ENCODE peak calls at places on chromosome 3, in four cellular contexts. H is fibroblast of the aortic adventitia, W is HS-5, B is NCI-H510A treated with DMSO at 0.1 percent for 48 hours. I is an unnamed sample.

GRCh38 chr3:161081675-161082462 is 23.3 kb downstream of the B3GALNT1 start:
- DNase-seq in W (no peak), H (peak), B (no peak), I (no peak)

GRCh38 chr3:128804017-128804816 is 75.2 kb upstream of the ACAD9 start:
- DNase-seq in H (peak), W (no peak), B (no peak), I (no peak)

GRCh38 chr3:163490119-163490518 is 1588.2 kb downstream of the SI start:
- DNase-seq in W (peak), B (no peak), H (no peak), I (no peak)

GRCh38 chr3:52606373-52607085 is 70.1 kb downstream of the UQCC5 start:
- DNase-seq in H (peak), W (peak), B (peak), I (peak)

GRCh38 chr3:99866167-99866810 is 48.6 kb downstream of the CMSS1 start:
- DNase-seq in W (no peak), B (no peak), H (peak), I (no peak)

GRCh38 chr3:131174752-131175151 is 148.1 kb downstream of the NEK11 start:
- DNase-seq in H (no peak), W (no peak), B (peak), I (no peak)

GRCh38 chr3:176873261-176873660 is 324.0 kb downstream of the TBL1XR1 start:
- DNase-seq in H (no peak), W (no peak), B (no peak), I (no peak)

GRCh38 chr3:70180664-70181063 is 131.8 kb downstream of the MDFIC2 start:
- DNase-seq in H (no peak), W (no peak), B (no peak), I (no peak)

GRCh38 chr3:46709147-46709654 is 8.0 kb downstream of the TMIE start:
- DNase-seq in W (no peak), B (no peak), H (no peak), I (no peak)

GRCh38 chr3:171753025-171753472 is 57.2 kb downstream of the PLD1 start:
- DNase-seq in W (no peak), B (no peak), H (peak), I (no peak)

GRCh38 chr3:127008236-127008635 is 25.3 kb downstream of the PLXNA1 start:
- DNase-seq in H (no peak), B (no peak), W (no peak), I (no peak)

GRCh38 chr3:36700537-36701248 is 63.7 kb downstream of the DCLK3 start:
- DNase-seq in H (peak), B (peak), W (peak), I (peak)

GRCh38 chr3:123111640-123112039 is 44.8 kb downstream of the PDIA5 start:
- DNase-seq in W (no peak), H (no peak), B (no peak), I (no peak)

GRCh38 chr3:47000198-47000815 is 20.8 kb downstream of the NBEAL2 start:
- DNase-seq in W (no peak), H (no peak), B (no peak), I (no peak)

GRCh38 chr3:112489674-112490479 is 9.4 kb downstream of the BTLA start:
- DNase-seq in W (no peak), H (no peak), B (no peak), I (no peak)

GRCh38 chr3:171809513-171810277 is 588 bp downstream of the PLD1 start:
- DNase-seq in W (no peak), B (peak), H (peak), I (no peak)

GRCh38 chr3:155407331-155407730 is 113.8 kb upstream of the STRIT1 start:
- DNase-seq in W (peak), H (no peak), B (no peak), I (no peak)

GRCh38 chr3:119333773-119334492 is 39.8 kb downstream of the ARHGAP31 start:
- DNase-seq in B (no peak), H (no peak), W (no peak), I (no peak)

GRCh38 chr3:17707813-17708543 is 34.5 kb downstream of the TBC1D5 start:
- DNase-seq in W (no peak), B (no peak), H (no peak), I (no peak)

GRCh38 chr3:171469376-171469775 is 9.2 kb upstream of the TNIK start:
- DNase-seq in W (no peak), B (no peak), H (no peak), I (no peak)

GRCh38 chr3:15042936-15043335 is 22.2 kb downstream of the MRPS25 start:
- DNase-seq in B (no peak), H (peak), W (no peak), I (no peak)

GRCh38 chr3:188037965-188038581 is 115.9 kb upstream of the LPP start:
- DNase-seq in H (no peak), W (no peak), B (no peak), I (no peak)

GRCh38 chr3:114380233-114380645 is 86.4 kb downstream of the TIGIT start:
- DNase-seq in H (peak), W (no peak), B (no peak), I (no peak)

GRCh38 chr3:35393916-35394315 is 245.4 kb upstream of the ARPP21 start:
- DNase-seq in B (peak), H (no peak), W (no peak), I (peak)

GRCh38 chr3:186998937-186999368 is 68.6 kb downstream of the ST6GAL1 start:
- DNase-seq in W (no peak), B (no peak), H (no peak), I (no peak)

GRCh38 chr3:89000886-89001285 is 106.5 kb upstream of the EPHA3 start:
- DNase-seq in W (no peak), B (no peak), H (no peak), I (no peak)

GRCh38 chr3:111810909-111811308 is 48.2 kb upstream of the PHLDB2 start:
- DNase-seq in H (peak), W (peak), B (no peak), I (no peak)

GRCh38 chr3:137792633-137793271 is 28.6 kb downstream of the SOX14 start:
- DNase-seq in W (peak), H (peak), B (no peak), I (no peak)

GRCh38 chr3:128706171-128706570 is 19.8 kb upstream of the RAB7A start:
- DNase-seq in H (no peak), B (no peak), W (no peak), I (no peak)

GRCh38 chr3:184166671-184167070 is 8.0 kb upstream of the AP2M1 start:
- DNase-seq in W (no peak), H (no peak), B (no peak), I (no peak)

GRCh38 chr3:124034016-124034808 is 42.3 kb upstream of the ROPN1 start:
- DNase-seq in B (no peak), H (peak), W (no peak), I (peak)

GRCh38 chr3:31288641-31289100 is 244.1 kb upstream of the STT3B start:
- DNase-seq in H (no peak), W (no peak), B (no peak), I (no peak)

I was measured in NCI-H345.